ENCODE peak calls at places on chromosomes 7 and 10, in nine cellular contexts. J is OCI-LY7, Z is thyroid gland, C is PC-9, L is brain microvascular endothelial cell, S is A549, O is heart right ventricle, T is upper lobe of left lung, R is nephron progenitor cell. E is an unnamed sample.

GRCh38 chr10:101566333-101567164 is 21.5 kb downstream of the POLL start:
- DNase-seq in J (peak), C (no peak), R (peak), L (no peak), T (peak), O (no peak), S (no peak), Z (no peak), E (peak)

GRCh38 chr7:157622408-157623221 is 285.8 kb downstream of the DNAJB6 start:
- DNase-seq in R (no peak), C (no peak), S (no peak), Z (no peak), J (no peak), L (no peak), O (no peak), T (peak), E (no peak)

GRCh38 chr7:142571581-142571980 is 177.7 kb upstream of the PRSS1 start:
- DNase-seq in Z (no peak), J (no peak), S (no peak), O (no peak), L (no peak), T (no peak), R (no peak), C (no peak), E (no peak)

GRCh38 chr10:23095966-23096813 is 811 bp downstream of the MSRB2 start:
- DNase-seq in Z (peak), L (peak), S (peak), R (peak), C (no peak), J (peak), O (peak), T (peak), E (no peak)

GRCh38 chr7:135169141-135169935 is 1.2 kb downstream of the CYREN start:
- DNase-seq in T (no peak), O (no peak), L (peak), J (peak), Z (no peak), S (peak), R (peak), C (peak), E (no peak)

GRCh38 chr10:17233534-17233933 is 5.5 kb downstream of the VIM start:
- DNase-seq in L (no peak), Z (peak), J (no peak), R (no peak), O (no peak), S (no peak), T (no peak), C (no peak), E (no peak)

GRCh38 chr10:129756912-129757861 is 206.9 kb downstream of the EBF3 start:
- DNase-seq in O (peak), S (no peak), R (no peak), L (no peak), Z (peak), J (no peak), C (no peak), T (no peak), E (no peak)

GRCh38 chr7:129160161-129160911 is 15.8 kb downstream of the TSPAN33 start:
- DNase-seq in J (peak), S (no peak), Z (peak), R (peak), L (no peak), O (no peak), C (no peak), T (no peak), E (no peak)

GRCh38 chr10:128297709-128298457 is 171.7 kb upstream of the MKI67 start:
- DNase-seq in Z (no peak), T (no peak), O (peak), L (no peak), S (no peak), J (no peak), C (no peak), R (no peak), E (no peak)

GRCh38 chr10:103192451-103193106 is 493 bp downstream of the NT5C2 start:
- DNase-seq in R (peak), S (peak), T (no peak), J (peak), Z (peak), O (peak), L (peak), C (peak), E (peak)

GRCh38 chr10:88152720-88153119 is 289.3 kb downstream of the PTEN start:
- DNase-seq in L (peak), S (peak), J (peak), T (no peak), C (peak), Z (no peak), R (no peak), O (no peak), E (no peak)

GRCh38 chr7:94135180-94135579 is 131.0 kb upstream of the BET1 start:
- DNase-seq in S (no peak), L (no peak), C (no peak), T (no peak), R (no peak), O (no peak), Z (no peak), J (no peak), E (no peak)

GRCh38 chr7:2521341-2521745 is 1.8 kb downstream of the LFNG start:
- DNase-seq in R (no peak), O (no peak), C (no peak), Z (no peak), J (no peak), S (no peak), L (no peak), T (peak), E (no peak)

GRCh38 chr7:92731327-92732063 is 104.9 kb downstream of the CDK6 start:
- DNase-seq in O (no peak), S (no peak), L (no peak), T (no peak), J (peak), R (no peak), Z (no peak), C (no peak), E (no peak)

GRCh38 chr7:133961724-133962123 is 165.4 kb upstream of the LRGUK start:
- DNase-seq in C (no peak), S (no peak), T (no peak), Z (no peak), O (no peak), L (no peak), J (no peak), R (no peak), E (no peak)

GRCh38 chr7:11078242-11078834 is 104.7 kb downstream of the PHF14 start:
- DNase-seq in O (no peak), C (no peak), R (no peak), T (no peak), S (no peak), L (no peak), Z (no peak), J (no peak), E (no peak)

GRCh38 chr7:1889556-1890181 is 219.6 kb downstream of the ELFN1 start:
- DNase-seq in C (peak), O (no peak), T (peak), S (no peak), Z (no peak), J (no peak), L (peak), R (no peak), E (no peak)

GRCh38 chr10:27152687-27153086 is 1.5 kb downstream of the YME1L1 start:
- DNase-seq in L (no peak), S (no peak), Z (no peak), O (no peak), J (no peak), R (no peak), C (no peak), T (no peak), E (no peak)

GRCh38 chr7:1483536-1484505 is 20.4 kb downstream of the INTS1 start:
- DNase-seq in R (no peak), C (no peak), T (peak), L (no peak), S (no peak), J (no peak), O (no peak), Z (no peak), E (no peak)

GRCh38 chr10:14556285-14556956 is 218.3 kb downstream of the FAM107B start:
- DNase-seq in R (no peak), T (no peak), Z (peak), S (peak), J (peak), O (no peak), L (peak), C (no peak), E (no peak)

GRCh38 chr7:1054438-1055083 is 10.2 kb downstream of the GPR146 start:
- DNase-seq in Z (peak), C (no peak), T (peak), L (no peak), O (peak), R (peak), S (no peak), J (no peak), E (no peak)

GRCh38 chr10:74953214-74953613 is 126.8 kb downstream of the KAT6B start:
- DNase-seq in O (no peak), L (no peak), C (no peak), R (no peak), T (no peak), J (no peak), Z (no peak), S (no peak), E (no peak)

GRCh38 chr7:39085189-39085588 is 107.5 kb downstream of the POU6F2 start:
- DNase-seq in L (no peak), C (no peak), Z (no peak), J (no peak), T (no peak), S (no peak), R (no peak), O (no peak), E (no peak)

GRCh38 chr7:123210986-123211385 is 11.2 kb upstream of the SLC13A1 start:
- DNase-seq in J (no peak), C (no peak), R (no peak), T (no peak), O (no peak), L (no peak), S (no peak), Z (no peak), E (no peak)

GRCh38 chr7:78323118-78323517 is 524.5 kb downstream of the PHTF2 start:
- DNase-seq in R (no peak), C (no peak), J (no peak), O (no peak), T (no peak), S (no peak), L (no peak), Z (no peak), E (no peak)

GRCh38 chr7:118858651-118859149 is 634.2 kb downstream of the ANKRD7 start:
- DNase-seq in Z (peak), L (no peak), C (no peak), J (no peak), R (no peak), T (peak), O (no peak), S (no peak), E (no peak)

GRCh38 chr7:47693161-47693740 is 111.3 kb upstream of the TNS3 start:
- DNase-seq in J (no peak), R (no peak), C (peak), L (no peak), O (no peak), Z (no peak), S (no peak), T (no peak), E (no peak)

GRCh38 chr10:80199828-80200227 is 5.5 kb downstream of the ANXA11 start:
- DNase-seq in L (peak), Z (peak), T (no peak), O (peak), C (peak), J (no peak), R (no peak), S (no peak), E (no peak)

GRCh38 chr7:158108646-158109293 is 478.9 kb downstream of the PTPRN2 start:
- DNase-seq in T (no peak), Z (no peak), O (no peak), C (no peak), S (no peak), J (no peak), R (no peak), L (no peak), E (peak)

GRCh38 chr7:115707236-115707635 is 323.3 kb downstream of the TFEC start:
- DNase-seq in J (peak), L (no peak), Z (no peak), C (no peak), T (no peak), O (no peak), R (no peak), S (no peak), E (no peak)

GRCh38 chr7:22223841-22224240 is 133.1 kb downstream of the RAPGEF5 start:
- DNase-seq in R (no peak), O (no peak), J (no peak), S (no peak), C (no peak), L (no peak), T (no peak), Z (no peak), E (no peak)

GRCh38 chr10:43090664-43091063 is 13.8 kb downstream of the RET start:
- DNase-seq in L (no peak), S (no peak), Z (no peak), R (no peak), J (no peak), C (no peak), O (no peak), T (peak), E (no peak)

GRCh38 chr10:43090188-43090587 is 13.3 kb downstream of the RET start:
- DNase-seq in C (no peak), S (no peak), R (no peak), J (no peak), Z (no peak), O (no peak), L (no peak), T (no peak), E (no peak)

GRCh38 chr10:43091846-43092245 is 15.0 kb downstream of the RET start:
- DNase-seq in C (peak), S (no peak), R (no peak), T (no peak), O (no peak), J (no peak), Z (no peak), L (no peak), E (no peak)

GRCh38 chr10:43094091-43094484 is 17.2 kb downstream of the RET start:
- DNase-seq in C (no peak), J (no peak), L (no peak), R (no peak), T (peak), O (no peak), S (no peak), Z (no peak), E (no peak)

DNA sequence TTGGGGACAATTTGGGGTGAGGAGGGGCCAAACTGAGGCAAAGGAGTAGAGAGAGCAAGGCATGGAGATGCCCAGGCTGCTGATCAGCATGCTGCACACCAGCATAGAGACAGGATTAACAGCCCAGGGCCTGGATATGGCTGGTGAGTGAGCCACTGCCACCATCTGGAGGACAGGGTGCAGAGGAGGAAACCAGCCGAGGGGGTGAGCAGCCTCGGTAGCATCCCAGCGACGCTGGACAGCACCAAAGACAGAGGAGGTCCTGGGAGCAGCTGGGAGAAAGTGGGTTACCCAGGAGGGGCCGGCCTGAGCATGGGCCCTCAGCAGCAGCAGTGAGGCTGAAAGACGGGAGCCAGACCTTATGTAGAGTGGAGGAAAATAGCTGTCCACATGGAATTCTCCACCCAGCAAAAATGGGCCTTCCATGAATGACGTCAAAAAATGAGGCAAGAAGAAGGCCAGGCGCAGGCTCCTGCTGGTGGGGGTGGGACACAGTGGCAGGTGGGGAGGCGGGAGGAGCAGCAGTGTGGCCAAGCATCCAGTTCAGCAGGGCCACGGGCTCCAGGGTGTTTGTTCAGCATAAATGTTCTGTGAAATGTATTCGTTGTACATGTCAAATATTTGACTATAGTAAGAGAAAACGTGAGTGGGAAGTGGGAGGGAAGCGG is 16.7 kb downstream of the RET start:
- DNase-seq in Z (no peak), C (no peak), J (no peak), L (no peak), S (no peak), T (no peak), R (peak), O (no peak), E (no peak)
- TF ChIP-seq CTCF in Z (no peak), C (no peak), J (no peak), L (peak), S (no peak), T (no peak), R (no peak), O (no peak), E (peak)

GRCh38 chr10:58784361-58784760 is 271.7 kb downstream of the BICC1 start:
- DNase-seq in T (no peak), Z (no peak), S (no peak), R (no peak), J (no peak), O (no peak), C (no peak), L (no peak), E (no peak)
- TF ChIP-seq CTCF in T (no peak), Z (no peak), S (no peak), R (no peak), J (no peak), O (no peak), C (no peak), L (no peak), E (no peak)

DNA sequence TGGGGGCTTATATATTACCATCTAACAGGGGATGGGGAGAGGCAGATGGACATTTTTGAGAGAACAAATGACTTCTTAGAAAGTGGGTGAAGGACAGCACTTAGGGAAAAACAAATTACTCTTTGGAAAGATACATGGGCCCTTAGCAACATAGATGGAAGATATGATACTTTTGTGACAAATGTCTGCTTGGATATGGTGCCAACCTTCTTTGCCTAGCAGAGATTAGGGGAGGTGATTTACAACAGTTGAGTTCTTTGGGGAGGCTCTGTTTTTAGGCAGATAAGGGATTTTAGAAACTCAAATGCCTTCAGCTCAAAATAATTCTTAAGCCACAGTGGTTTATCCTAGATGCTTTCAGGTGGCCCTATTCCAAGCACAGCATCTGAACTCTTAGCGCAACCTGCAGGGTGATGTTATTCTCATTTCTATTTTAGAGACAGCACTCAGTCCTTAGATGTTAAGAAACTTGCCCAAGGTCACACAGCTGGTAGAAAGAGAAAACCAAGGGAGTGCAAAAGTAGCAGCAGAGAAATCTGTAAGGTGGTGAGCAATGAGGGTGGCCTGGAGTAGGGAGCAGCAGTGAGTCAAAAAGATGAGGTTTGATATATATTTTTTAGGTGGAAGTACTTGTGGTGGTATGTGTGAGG is 75.1 kb upstream of the KMT2E start:
- DNase-seq in C (no peak), S (no peak), L (no peak), Z (no peak), T (no peak), R (no peak), O (no peak), J (no peak), E (no peak)
- TF ChIP-seq CTCF in C (no peak), S (no peak), L (no peak), Z (no peak), T (no peak), R (no peak), O (no peak), J (no peak), E (no peak)

GRCh38 chr7:86600506-86601290 is 43.0 kb upstream of the GRM3 start:
- DNase-seq in Z (no peak), L (no peak), C (no peak), R (no peak), O (no peak), T (peak), S (no peak), J (no peak), E (no peak)
- TF ChIP-seq CTCF in Z (no peak), L (no peak), C (no peak), R (no peak), O (no peak), T (no peak), S (no peak), J (no peak), E (no peak)

GRCh38 chr7:140726304-140726703 is 29.8 kb downstream of the NDUFB2 start:
- DNase-seq in S (peak), R (no peak), C (no peak), O (no peak), J (peak), L (peak), Z (no peak), T (no peak), E (no peak)
- TF ChIP-seq CTCF in S (peak), R (peak), C (peak), O (peak), J (peak), L (peak), Z (peak), T (no peak), E (peak)

DNA sequence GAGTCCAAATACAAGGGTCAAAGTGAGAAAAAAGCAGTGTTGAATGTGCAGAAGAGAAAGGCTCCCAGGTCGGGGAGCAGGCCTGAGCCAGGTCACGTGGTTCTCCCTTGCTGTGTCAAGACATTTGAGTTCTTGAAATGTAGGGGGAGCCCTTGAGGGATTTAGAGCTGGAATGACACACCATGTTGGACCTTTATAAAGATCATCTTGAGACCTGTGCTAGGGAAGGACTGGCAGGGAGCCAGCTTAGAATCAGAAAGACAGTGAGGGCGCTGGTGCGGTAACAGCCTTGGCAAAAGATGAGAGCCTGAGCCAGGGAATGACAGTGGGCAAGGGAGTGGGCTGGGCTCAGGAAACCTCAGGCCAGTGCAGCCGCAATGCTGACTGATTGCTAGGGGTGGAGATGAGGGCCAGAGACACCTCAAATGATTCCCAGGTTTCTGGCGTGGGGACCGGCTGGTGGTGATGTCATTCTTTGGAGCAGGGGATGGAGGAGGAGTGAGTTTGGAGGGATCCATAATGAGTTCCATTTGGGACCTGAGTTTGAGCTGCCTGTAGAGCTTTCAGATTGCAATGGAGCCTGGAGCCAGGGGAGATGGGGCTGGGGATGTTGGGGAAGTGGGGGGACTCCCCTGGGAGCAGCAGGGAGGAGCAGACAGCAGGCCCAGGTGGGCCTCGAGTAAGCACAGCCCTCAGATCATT is 120.2 kb downstream of the PTPN20 start:
- DNase-seq in T (no peak), Z (no peak), S (peak), J (peak), R (no peak), C (no peak), L (no peak), O (no peak), E (no peak)
- TF ChIP-seq CTCF in T (no peak), Z (no peak), S (no peak), J (peak), R (no peak), C (no peak), L (peak), O (peak), E (peak)